ENCODE peak calls at places on chromosomes 7 and 10, in eight cellular contexts. W is choroid plexus epithelial cell, Z is HFF-Myc, L is HepG2, S is right atrium auricular region, C is HCT116, E is AG04450, A is heart left ventricle. H is an unnamed sample.

GRCh38 chr10:30070001-30070759 is 10.8 kb upstream of the JCAD start:
- DNase-seq in E (no peak), A (no peak), W (peak), Z (peak), C (no peak), S (peak), L (peak), H (no peak)

GRCh38 chr7:102933763-102934162 is 21.0 kb downstream of the LRRC17 start:
- DNase-seq in A (peak), Z (peak), W (peak), L (no peak), C (no peak), S (peak), E (peak), H (peak)

GRCh38 chr10:78852856-78853255 is 215.9 kb upstream of the ZMIZ1 start:
- DNase-seq in S (no peak), E (no peak), C (peak), A (no peak), W (peak), L (no peak), Z (no peak), H (no peak)

GRCh38 chr7:88759216-88759955 is at the start of gene ZNF804B:
- DNase-seq in S (no peak), A (no peak), W (no peak), L (no peak), C (no peak), E (no peak), Z (no peak), H (no peak)

GRCh38 chr7:116241296-116241695 is 31.0 kb downstream of the TES start:
- DNase-seq in L (no peak), E (no peak), C (no peak), A (no peak), S (no peak), W (no peak), Z (no peak), H (no peak)

GRCh38 chr7:10225265-10225664 is 748.4 kb upstream of the PHF14 start:
- DNase-seq in S (no peak), W (no peak), C (no peak), E (no peak), A (no peak), L (no peak), Z (no peak), H (no peak)

GRCh38 chr10:108244443-108245228 is 1080.1 kb upstream of the SORCS1 start:
- DNase-seq in S (no peak), C (no peak), W (no peak), A (no peak), Z (no peak), L (no peak), E (no peak), H (no peak)

GRCh38 chr10:62597226-62597625 is 207.3 kb upstream of the ADO start:
- DNase-seq in E (no peak), W (peak), Z (no peak), A (no peak), L (no peak), C (no peak), S (no peak), H (no peak)

GRCh38 chr10:79159141-79159619 is 90.4 kb downstream of the ZMIZ1 start:
- DNase-seq in Z (no peak), C (no peak), A (no peak), S (peak), W (peak), L (no peak), E (no peak), H (no peak)

GRCh38 chr7:99102809-99103690 is 40.9 kb downstream of the SMURF1 start:
- DNase-seq in Z (no peak), A (no peak), W (peak), S (no peak), L (no peak), E (peak), C (no peak), H (no peak)

DNA sequence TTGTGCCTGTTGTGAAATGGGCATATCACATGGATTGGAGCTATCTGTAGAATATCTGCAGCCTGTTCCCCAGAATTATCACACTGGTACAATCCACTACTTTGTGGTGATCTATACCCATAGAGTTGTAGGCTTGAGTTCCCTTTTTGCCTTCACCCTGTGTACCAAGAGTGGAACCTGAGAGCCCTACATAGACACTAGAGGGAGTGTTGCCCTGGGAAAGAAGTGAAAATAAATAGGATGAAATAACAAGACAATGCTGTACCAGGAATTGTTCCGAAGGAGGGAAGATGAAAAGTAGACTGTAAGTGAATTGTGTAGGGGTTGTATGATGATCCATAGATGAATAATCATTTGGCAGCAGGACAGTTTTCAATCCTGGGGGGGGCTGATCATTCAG is 9.0 kb downstream of the SORCS3 start:
- DNase-seq in E (no peak), Z (no peak), A (no peak), C (no peak), L (no peak), W (no peak), S (no peak), H (no peak)
- TF ChIP-seq CTCF in E (peak), Z (no peak), A (no peak), C (peak), L (no peak), W (no peak), S (no peak), H (peak)

GRCh38 chr7:135744938-135745701 is 3.5 kb downstream of the FAM180A start:
- DNase-seq in L (no peak), S (no peak), A (no peak), C (peak), E (peak), W (peak), Z (no peak), H (peak)

GRCh38 chr7:135745702-135746312 is 2.8 kb downstream of the FAM180A start:
- DNase-seq in A (peak), S (peak), W (peak), L (no peak), Z (peak), C (peak), E (peak), H (peak)

GRCh38 chr7:135747366-135747765 is 1.2 kb downstream of the FAM180A start:
- DNase-seq in A (no peak), L (no peak), E (no peak), W (no peak), S (no peak), C (no peak), Z (no peak), H (no peak)

GRCh38 chr7:135743907-135744789 is 4.5 kb downstream of the FAM180A start:
- DNase-seq in Z (no peak), S (no peak), W (peak), C (no peak), E (no peak), A (peak), L (no peak), H (no peak)

GRCh38 chr7:135748770-135749169 is at the start of gene FAM180A:
- DNase-seq in S (no peak), C (no peak), W (no peak), L (no peak), A (peak), E (peak), Z (peak), H (no peak)
- H3K4me3 ChIP-seq in S (peak), C (no peak), W (no peak), L (no peak), A (peak), E (peak), Z (peak), H (no peak)

DNA sequence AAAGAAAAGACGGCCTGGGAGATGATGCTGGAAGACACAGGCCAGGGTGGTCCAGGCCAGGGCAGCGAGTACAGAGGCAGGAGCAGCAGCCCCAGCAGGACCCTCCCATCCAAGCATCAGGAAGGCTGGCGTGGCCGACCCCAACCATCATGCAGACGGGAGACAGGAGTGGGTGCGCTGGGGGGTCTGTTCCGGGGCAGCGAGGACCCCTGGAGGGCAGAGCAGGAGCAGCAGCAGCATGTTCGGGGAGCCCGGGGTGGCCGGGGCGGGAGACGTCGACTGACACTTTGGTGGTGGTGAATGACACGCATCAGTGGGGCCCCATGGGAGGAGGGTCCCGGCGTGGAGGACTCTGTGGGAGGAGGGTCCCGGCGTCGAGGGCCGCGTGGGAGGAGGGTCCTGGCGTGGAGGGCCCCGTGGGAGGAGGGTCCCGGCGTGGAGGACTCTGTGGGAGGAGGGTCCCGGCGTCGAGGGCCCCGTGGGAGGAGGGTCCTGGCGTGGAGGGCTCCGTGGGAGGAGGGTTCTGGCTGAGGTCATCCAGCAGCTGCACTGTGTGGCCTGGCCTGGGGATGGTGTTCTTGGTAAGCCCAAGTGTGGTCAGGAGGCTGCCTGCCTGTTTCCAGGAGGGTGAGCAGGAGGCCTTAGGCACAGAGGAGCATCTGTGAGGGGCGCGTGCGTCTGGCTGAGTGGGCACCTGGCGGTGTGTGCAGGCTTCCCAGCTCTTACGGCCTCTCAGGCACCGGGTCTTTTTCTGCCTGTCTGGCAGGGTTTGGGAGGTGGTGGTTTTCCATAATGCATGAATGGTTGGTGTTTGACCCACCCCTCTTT is 38.9 kb downstream of the FAM20C start:
- DNase-seq in W (no peak), Z (no peak), S (no peak), A (no peak), C (no peak), E (no peak), L (no peak), H (no peak)
- TF ChIP-seq CTCF in W (peak), Z (peak), S (no peak), A (no peak), C (no peak), E (peak), L (peak), H (peak)

GRCh38 chr10:73641272-73642060 is at the start of gene MYOZ1:
- DNase-seq in E (no peak), C (no peak), L (no peak), W (peak), A (no peak), S (no peak), Z (no peak), H (no peak)
- H3K4me3 ChIP-seq in E (no peak), C (no peak), L (no peak), W (no peak), A (no peak), S (no peak), Z (no peak), H (no peak)

GRCh38 chr10:44030132-44030531 is 354.8 kb downstream of the CXCL12 start:
- DNase-seq in E (no peak), L (no peak), C (no peak), S (peak), A (peak), Z (no peak), W (no peak), H (no peak)
- TF ChIP-seq CTCF in E (no peak), L (peak), C (no peak), S (no peak), A (no peak), Z (peak), W (peak), H (no peak)

H was measured in retinal pigment epithelial cell.